ENCODE peak calls at places on chromosomes 4 and X, in four cellular contexts. One of them, this sample, is unnamed.

GRCh38 chr4:53767503-53767902 is 176.2 kb upstream of the LNX1 start:
- DNase-seq in endothelial cell: no peak
- DNase-seq in uterus: no peak
- DNase-seq in ascending aorta: no peak
- DNase-seq in this sample: no peak

GRCh38 chr4:58849026-58849425 is 1738.8 kb upstream of the IGFBP7 start:
- DNase-seq in endothelial cell: no peak
- DNase-seq in uterus: no peak
- DNase-seq in ascending aorta: no peak
- DNase-seq in this sample: no peak

GRCh38 chr4:114378306-114378903 is 220.2 kb upstream of the UGT8 start:
- DNase-seq in endothelial cell: no peak
- DNase-seq in uterus: no peak
- DNase-seq in ascending aorta: no peak
- DNase-seq in this sample: no peak

GRCh38 chr4:86011117-86011516 is 348.7 kb downstream of the MAPK10 start:
- DNase-seq in endothelial cell: no peak
- DNase-seq in uterus: no peak
- DNase-seq in ascending aorta: no peak
- DNase-seq in this sample: no peak

GRCh38 chrX:989959-990510 is 222.4 kb downstream of the CRLF2 start:
- DNase-seq in endothelial cell: no peak
- DNase-seq in uterus: peak
- DNase-seq in ascending aorta: peak
- DNase-seq in this sample: peak

GRCh38 chr4:172985552-172985951 is 183.1 kb upstream of the GALNT7 start:
- DNase-seq in endothelial cell: no peak
- DNase-seq in uterus: no peak
- DNase-seq in ascending aorta: no peak
- DNase-seq in this sample: no peak

GRCh38 chr4:118226611-118227010 is 126.2 kb downstream of the PRSS12 start:
- DNase-seq in endothelial cell: no peak
- DNase-seq in uterus: no peak
- DNase-seq in ascending aorta: no peak
- DNase-seq in this sample: no peak

GRCh38 chr4:63790377-63790776 is 618.9 kb downstream of the TECRL start:
- DNase-seq in endothelial cell: no peak
- DNase-seq in uterus: no peak
- DNase-seq in ascending aorta: no peak
- DNase-seq in this sample: no peak

GRCh38 chr4:66777097-66777496 is 768.2 kb downstream of the CENPC start:
- DNase-seq in endothelial cell: no peak
- DNase-seq in uterus: no peak
- DNase-seq in ascending aorta: no peak
- DNase-seq in this sample: no peak
- TF ChIP-seq CTCF in endothelial cell: no peak
- TF ChIP-seq CTCF in uterus: no peak
- TF ChIP-seq CTCF in ascending aorta: no peak
- TF ChIP-seq CTCF in this sample: no peak

GRCh38 chr4:144873591-144873990 is 224.4 kb downstream of the ANAPC10 start:
- DNase-seq in endothelial cell: no peak
- DNase-seq in uterus: no peak
- DNase-seq in ascending aorta: no peak
- DNase-seq in this sample: no peak

GRCh38 chr4:144868309-144868708 is 222.4 kb downstream of the HHIP start:
- DNase-seq in endothelial cell: no peak
- DNase-seq in uterus: no peak
- DNase-seq in ascending aorta: no peak
- DNase-seq in this sample: no peak

DNA sequence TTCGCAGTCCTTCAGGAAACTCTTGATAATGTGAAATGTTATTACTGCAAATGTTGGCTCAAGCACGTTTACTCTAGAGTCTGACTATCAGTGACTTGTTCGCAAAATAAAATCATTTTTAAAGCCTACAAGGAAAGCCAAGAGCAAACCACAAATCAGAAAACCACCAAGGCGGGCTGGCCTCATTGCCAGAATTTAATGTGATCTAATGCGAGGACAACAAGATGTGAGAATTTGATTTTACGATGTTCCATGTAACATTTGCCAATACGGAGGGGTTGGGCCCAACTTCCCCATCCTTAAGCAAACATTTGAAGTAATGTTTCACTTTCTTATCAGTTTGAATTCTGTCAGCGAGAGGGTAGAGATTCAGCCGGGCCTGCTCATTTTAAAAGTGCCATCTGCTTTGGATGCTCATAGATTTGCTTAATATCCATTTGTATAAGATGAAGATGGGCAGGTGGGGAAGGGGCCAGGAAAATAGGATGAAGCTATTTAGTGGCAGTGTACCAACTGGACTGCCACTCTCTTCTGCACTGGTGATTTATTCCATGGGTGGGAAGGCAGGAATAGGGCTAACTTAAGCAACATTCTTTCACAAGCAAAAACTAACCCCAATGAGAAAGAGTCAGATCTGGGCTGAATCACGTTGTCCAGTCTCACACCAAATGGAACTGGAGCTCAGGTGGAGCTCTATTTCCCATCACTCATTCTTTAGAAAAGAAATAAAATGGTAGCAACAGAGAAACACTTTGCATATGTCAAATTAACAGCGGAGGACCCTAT is 225.3 kb downstream of the ANAPC10 start:
- DNase-seq in endothelial cell: no peak
- DNase-seq in uterus: no peak
- DNase-seq in ascending aorta: no peak
- DNase-seq in this sample: no peak
- TF ChIP-seq CTCF in endothelial cell: no peak
- TF ChIP-seq CTCF in uterus: no peak
- TF ChIP-seq CTCF in ascending aorta: no peak
- TF ChIP-seq CTCF in this sample: no peak

GRCh38 chrX:119693032-119693995 is at the start of gene SEPTIN6:
- DNase-seq in endothelial cell: peak
- DNase-seq in uterus: peak
- DNase-seq in ascending aorta: peak
- DNase-seq in this sample: peak

GRCh38 chrX:119696251-119696890 is 3.4 kb upstream of the SEPTIN6 start:
- DNase-seq in endothelial cell: no peak
- DNase-seq in uterus: no peak
- DNase-seq in ascending aorta: no peak
- DNase-seq in this sample: no peak

GRCh38 chrX:119695535-119696050 is 2.6 kb upstream of the SEPTIN6 start:
- DNase-seq in endothelial cell: no peak
- DNase-seq in uterus: no peak
- DNase-seq in ascending aorta: no peak
- DNase-seq in this sample: no peak

GRCh38 chrX:119693996-119694451 is 1.1 kb upstream of the SEPTIN6 start:
- DNase-seq in endothelial cell: no peak
- DNase-seq in uterus: no peak
- DNase-seq in ascending aorta: no peak
- DNase-seq in this sample: no peak

GRCh38 chrX:119694601-119695534 is 1.9 kb upstream of the SEPTIN6 start:
- DNase-seq in endothelial cell: no peak
- DNase-seq in uterus: no peak
- DNase-seq in ascending aorta: no peak
- DNase-seq in this sample: no peak
- TF ChIP-seq CTCF in endothelial cell: no peak
- TF ChIP-seq CTCF in uterus: no peak
- TF ChIP-seq CTCF in ascending aorta: no peak
- TF ChIP-seq CTCF in this sample: no peak

GRCh38 chr4:22607382-22607781 is 85.4 kb upstream of the GBA3 start:
- DNase-seq in endothelial cell: peak
- DNase-seq in uterus: peak
- DNase-seq in ascending aorta: no peak
- DNase-seq in this sample: no peak
- TF ChIP-seq CTCF in endothelial cell: no peak
- TF ChIP-seq CTCF in uterus: peak
- TF ChIP-seq CTCF in ascending aorta: peak
- TF ChIP-seq CTCF in this sample: peak

DNA sequence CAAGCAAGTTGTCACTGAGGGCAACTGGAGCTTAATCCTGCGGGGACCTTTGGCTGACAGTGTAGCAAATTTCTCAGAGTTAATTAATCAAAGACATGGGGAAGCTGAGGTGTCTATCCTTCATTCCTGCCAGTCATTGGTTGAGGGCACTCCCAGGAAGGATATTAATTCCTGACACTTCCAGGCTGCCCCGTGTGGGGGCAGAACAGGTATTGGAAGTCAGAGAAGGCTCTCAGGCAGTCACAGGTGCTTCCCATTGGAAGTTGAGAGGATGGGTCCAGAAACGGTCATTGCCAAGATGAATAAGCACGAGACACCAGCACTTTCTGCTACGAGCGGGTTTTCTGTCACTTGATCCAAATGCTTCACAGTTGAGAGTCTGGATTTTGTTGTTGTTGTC is 29.1 kb upstream of the CD38 start:
- DNase-seq in endothelial cell: no peak
- DNase-seq in uterus: no peak
- DNase-seq in ascending aorta: no peak
- DNase-seq in this sample: no peak
- TF ChIP-seq CTCF in endothelial cell: no peak
- TF ChIP-seq CTCF in uterus: no peak
- TF ChIP-seq CTCF in ascending aorta: no peak
- TF ChIP-seq CTCF in this sample: no peak

DNA sequence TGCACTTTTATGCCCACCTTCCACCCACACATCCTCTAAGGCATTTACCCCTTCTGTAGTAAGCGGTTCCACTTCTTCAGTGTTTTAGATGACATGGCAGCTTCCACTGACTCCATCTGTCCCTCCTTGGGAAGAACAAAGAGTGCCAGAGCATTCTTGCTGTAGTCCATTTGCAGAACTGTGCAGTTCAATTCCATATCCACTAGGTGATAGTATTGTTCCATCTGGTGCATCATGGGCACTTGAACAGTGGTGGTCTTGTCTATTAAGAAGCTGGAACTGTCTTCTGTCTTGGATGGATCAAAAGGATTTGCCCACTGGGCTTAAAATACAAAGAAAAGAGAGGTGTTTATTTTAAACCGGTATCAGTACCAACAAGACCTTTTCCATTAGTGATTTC is 3.5 kb downstream of the SERPINA7 start:
- DNase-seq in endothelial cell: no peak
- DNase-seq in uterus: no peak
- DNase-seq in ascending aorta: no peak
- DNase-seq in this sample: no peak
- TF ChIP-seq CTCF in endothelial cell: no peak
- TF ChIP-seq CTCF in uterus: peak
- TF ChIP-seq CTCF in ascending aorta: no peak
- TF ChIP-seq CTCF in this sample: peak

GRCh38 chr4:73485596-73485995 is 4.1 kb downstream of the AFM start:
- DNase-seq in endothelial cell: no peak
- DNase-seq in uterus: no peak
- DNase-seq in ascending aorta: no peak
- DNase-seq in this sample: no peak
- TF ChIP-seq CTCF in endothelial cell: no peak
- TF ChIP-seq CTCF in uterus: no peak
- TF ChIP-seq CTCF in ascending aorta: no peak
- TF ChIP-seq CTCF in this sample: no peak

DNA sequence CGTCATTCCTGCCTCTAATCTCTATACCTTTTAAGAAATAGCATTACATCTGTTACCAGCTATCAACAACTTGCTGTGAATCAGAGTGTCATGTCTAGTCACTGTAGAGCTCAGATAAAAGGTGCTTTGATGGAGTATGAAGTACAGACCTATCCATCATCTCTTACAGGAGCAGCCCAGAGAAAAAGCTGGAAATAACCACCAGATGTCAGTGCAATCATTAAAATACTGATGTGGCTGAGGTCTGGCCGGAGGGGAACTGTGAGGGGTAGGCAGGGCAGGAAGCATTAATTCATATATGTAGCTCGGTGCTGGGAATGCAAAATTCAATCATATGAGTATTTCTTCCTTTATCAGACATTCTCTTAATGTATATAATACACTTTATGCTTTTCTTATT is 100.6 kb downstream of the AKAP4 start:
- DNase-seq in endothelial cell: peak
- DNase-seq in uterus: peak
- DNase-seq in ascending aorta: no peak
- DNase-seq in this sample: no peak
- TF ChIP-seq CTCF in endothelial cell: no peak
- TF ChIP-seq CTCF in uterus: peak
- TF ChIP-seq CTCF in ascending aorta: no peak
- TF ChIP-seq CTCF in this sample: peak

DNA sequence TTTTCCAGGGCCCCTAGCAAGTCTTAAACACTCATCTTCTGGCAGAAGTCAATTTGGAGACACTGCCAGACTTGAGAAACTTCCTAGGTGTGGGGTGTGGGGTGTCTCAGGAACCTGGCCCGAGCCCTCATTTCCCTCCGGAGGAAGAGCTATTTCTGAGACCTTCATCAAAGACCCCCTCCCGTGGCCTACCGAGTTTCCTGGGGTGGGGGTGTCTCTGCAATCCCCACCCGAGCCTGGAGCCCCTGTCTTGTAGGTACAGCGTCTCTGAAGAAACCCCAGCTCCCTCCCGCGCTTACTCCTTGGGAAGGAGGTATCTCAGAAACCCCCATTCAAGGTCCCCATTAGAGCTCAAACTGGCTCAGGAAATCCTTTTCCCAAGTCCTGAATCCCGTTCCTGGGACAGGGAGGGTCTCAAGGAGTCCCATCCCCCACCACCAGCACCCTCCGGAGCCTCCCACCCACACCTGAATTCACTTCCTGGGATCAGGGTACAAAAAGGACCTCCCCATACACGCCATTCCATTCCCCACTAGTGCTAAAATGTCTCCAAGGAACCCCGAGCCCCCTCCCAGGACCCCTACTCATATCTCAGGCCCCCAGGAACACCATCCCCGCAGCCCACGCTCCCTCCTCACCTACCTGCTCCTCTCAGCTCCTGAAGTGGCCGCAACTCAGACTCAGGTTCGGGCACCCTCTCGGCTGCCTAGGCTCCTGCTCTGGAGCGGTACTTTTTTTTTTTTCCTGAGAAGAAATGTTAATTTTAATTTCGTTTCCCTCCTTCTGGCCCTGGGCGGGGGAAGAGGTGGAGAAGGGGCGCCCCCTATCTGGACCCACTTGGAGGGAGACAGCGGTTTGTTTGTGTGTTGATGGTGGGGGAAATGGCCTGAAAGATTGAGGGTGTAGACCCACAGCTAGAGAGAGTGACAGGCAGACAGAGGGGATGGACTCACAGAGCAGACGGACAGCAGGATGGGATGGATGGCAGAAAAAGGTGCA is 1.1 kb downstream of the SLC38A5 start:
- DNase-seq in endothelial cell: no peak
- DNase-seq in uterus: no peak
- DNase-seq in ascending aorta: no peak
- DNase-seq in this sample: no peak
- TF ChIP-seq CTCF in endothelial cell: no peak
- TF ChIP-seq CTCF in uterus: no peak
- TF ChIP-seq CTCF in ascending aorta: no peak
- TF ChIP-seq CTCF in this sample: no peak